ENCODE peak calls at places on chromosomes 11 and 22, in seven cellular contexts. T, I, W, G, X, M and L are unnamed samples.

GRCh38 chr11:64234840-64235379 is 526 bp downstream of the VEGFB start:
- DNase-seq in T (peak; percentile 53), I (no peak), W (no peak), G (peak; percentile 53), X (peak; percentile 66), M (no peak), L (no peak)

GRCh38 chr11:118241191-118242098 is 10.7 kb downstream of the MPZL3 start:
- DNase-seq in T (no peak), I (peak; percentile 79), W (peak; percentile 20), G (no peak), X (peak; percentile 11), M (no peak), L (no peak)

GRCh38 chr11:2991477-2992233 is 474 bp downstream of the NAP1L4 start:
- DNase-seq in T (no peak), I (peak; percentile 18), W (peak; percentile 22), G (peak; percentile 78), X (no peak), M (no peak), L (no peak)

GRCh38 chr11:30868495-30869130 is 282.5 kb upstream of the MPPED2 start:
- DNase-seq in T (no peak), I (no peak), W (no peak), G (no peak), X (no peak), M (no peak), L (no peak)

GRCh38 chr11:104076455-104076854 is 40.0 kb downstream of the DDI1 start:
- DNase-seq in T (no peak), I (peak; percentile 62), W (no peak), G (no peak), X (no peak), M (no peak), L (no peak)

GRCh38 chr11:127994736-127995135 is 592.6 kb downstream of the ETS1 start:
- DNase-seq in T (no peak), I (peak; percentile 10), W (no peak), G (peak; percentile 30), X (no peak), M (no peak), L (peak; percentile 15)

GRCh38 chr11:122732342-122733300 is 77.1 kb downstream of the UBASH3B start:
- DNase-seq in T (no peak), I (no peak), W (no peak), G (no peak), X (no peak), M (no peak), L (no peak)

GRCh38 chr11:112735470-112735869 is 225.8 kb upstream of the NCAM1 start:
- DNase-seq in T (no peak), I (no peak), W (no peak), G (no peak), X (no peak), M (no peak), L (no peak)

GRCh38 chr22:27124336-27125023 is 467.1 kb downstream of the MIAT start:
- DNase-seq in T (peak; percentile 50), I (no peak), W (peak; percentile 59), G (no peak), X (no peak), M (no peak), L (no peak)

DNA sequence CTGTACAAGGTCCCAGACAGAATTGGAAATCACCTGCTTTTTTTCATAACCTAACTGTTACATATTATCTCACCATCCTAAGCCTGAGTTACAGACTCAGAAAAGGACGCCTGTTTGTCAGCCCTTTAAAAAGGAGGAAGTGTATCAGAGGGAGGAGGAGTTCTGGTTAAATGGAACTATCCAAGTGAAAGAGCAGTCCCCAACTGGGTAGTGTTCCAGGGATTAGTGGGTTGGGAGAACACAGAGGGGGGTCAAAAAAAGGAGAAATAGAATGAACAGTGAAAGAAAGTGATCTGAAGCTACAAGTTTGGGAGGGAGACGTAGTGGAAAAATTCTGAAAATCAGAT is 54.2 kb downstream of the PRCP start:
- DNase-seq in T (no peak), I (no peak), W (no peak), G (no peak), X (no peak), M (no peak), L (no peak)
- H3K27ac ChIP-seq in T (no peak overlapping the region), I (no peak overlapping the region), W (no peak overlapping the region), G (no peak overlapping the region), X (no peak overlapping the region), M (peak overlapping the region; percentile 73), L (no peak overlapping the region)

GRCh38 chr11:59754859-59755700 is at the start of gene STX3:
- DNase-seq in T (peak; percentile 54), I (peak; percentile 77), W (peak; percentile 58), G (peak; percentile 89), X (peak; percentile 69), M (peak; percentile 13), L (no peak)

GRCh38 chr11:59755701-59756495 is 722 bp downstream of the STX3 start:
- DNase-seq in T (peak; percentile 82), I (peak; percentile 83), W (peak; percentile 82), G (peak; percentile 77), X (peak; percentile 83), M (peak; percentile 64), L (peak; percentile 37)

GRCh38 chr11:59756496-59756840 is 1.3 kb downstream of the STX3 start:
- DNase-seq in T (no peak), I (peak; percentile 22), W (no peak), G (peak; percentile 14), X (no peak), M (no peak), L (no peak)

GRCh38 chr11:59753650-59754493 is 1.3 kb upstream of the STX3 start:
- DNase-seq in T (peak; percentile 89), I (peak; percentile 78), W (peak; percentile 87), G (peak; percentile 84), X (peak; percentile 78), M (peak; percentile 90), L (peak; percentile 26)

GRCh38 chr11:59754494-59754858 is 700 bp upstream of the STX3 start:
- DNase-seq in T (no peak), I (peak; percentile 20), W (peak; percentile 22), G (no peak), X (no peak), M (no peak), L (no peak)
- H3K27ac ChIP-seq in T (peak overlapping the region; percentile 94), I (peak overlapping the region; percentile 84), W (peak overlapping the region; percentile 95), G (no peak overlapping the region), X (peak overlapping the region; percentile 96), M (peak overlapping the region; percentile 88), L (no peak overlapping the region)

GRCh38 chr22:40498454-40499186 is 128.2 kb downstream of the SGSM3 start:
- DNase-seq in T (no peak), I (peak; percentile 79), W (no peak), G (peak; percentile 97), X (no peak), M (no peak), L (peak; percentile 89)
- H3K27ac ChIP-seq in T (peak overlapping the region; percentile 60), I (peak overlapping the region; percentile 94), W (peak overlapping the region; percentile 13), G (peak overlapping the region; percentile 97), X (no peak overlapping the region), M (peak overlapping the region; percentile 43), L (peak overlapping the region; percentile 87)

GRCh38 chr11:67397536-67397935 is 4.1 kb downstream of the PPP1CA start:
- DNase-seq in T (no peak), I (no peak), W (no peak), G (no peak), X (no peak), M (no peak), L (no peak)

GRCh38 chr11:67397986-67398660 is 3.5 kb downstream of the PPP1CA start:
- DNase-seq in T (no peak), I (no peak), W (no peak), G (no peak), X (no peak), M (no peak), L (no peak)

GRCh38 chr11:67396587-67397398 is 4.9 kb downstream of the PPP1CA start:
- DNase-seq in T (no peak), I (no peak), W (no peak), G (no peak), X (no peak), M (no peak), L (no peak)

GRCh38 chr11:67395555-67396257 is 3.9 kb downstream of the RAD9A start:
- DNase-seq in T (no peak), I (no peak), W (no peak), G (no peak), X (no peak), M (no peak), L (no peak)

DNA sequence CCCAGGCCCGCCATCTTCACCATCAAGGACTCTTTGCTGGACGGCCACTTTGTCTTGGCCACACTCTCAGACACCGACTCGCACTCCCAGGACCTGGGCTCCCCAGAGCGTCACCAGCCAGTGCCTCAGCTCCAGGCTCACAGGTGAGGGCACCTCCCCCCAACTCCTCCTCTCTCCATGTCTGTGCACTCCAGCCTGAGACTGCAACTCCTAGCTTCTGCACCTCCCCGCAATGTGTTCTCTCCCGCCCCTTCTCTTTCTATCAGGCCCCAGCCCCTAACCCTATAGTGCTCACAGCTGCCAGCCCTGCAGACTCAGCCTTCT is 4.4 kb downstream of the RAD9A start:
- DNase-seq in T (no peak), I (no peak), W (no peak), G (no peak), X (no peak), M (no peak), L (no peak)
- H3K27ac ChIP-seq in T (no peak overlapping the region), I (peak overlapping the region; percentile 94), W (no peak overlapping the region), G (no peak overlapping the region), X (no peak overlapping the region), M (no peak overlapping the region), L (no peak overlapping the region)

GRCh38 chr11:19742595-19743292 is 30.1 kb downstream of the NAV2 start:
- DNase-seq in T (peak; percentile 79), I (peak; percentile 53), W (peak; percentile 80), G (peak; percentile 38), X (peak; percentile 64), M (peak; percentile 80), L (peak; percentile 50)
- H3K27ac ChIP-seq in T (peak overlapping the region; percentile 3), I (no peak overlapping the region), W (no peak overlapping the region), G (no peak overlapping the region), X (no peak overlapping the region), M (peak overlapping the region; percentile 4), L (no peak overlapping the region)

GRCh38 chr11:36453678-36454077 is 56.4 kb downstream of the TRAF6 start:
- DNase-seq in T (no peak), I (no peak), W (no peak), G (peak; percentile 37), X (no peak), M (no peak), L (no peak)
- H3K27ac ChIP-seq in T (no peak overlapping the region), I (no peak overlapping the region), W (no peak overlapping the region), G (peak overlapping the region; percentile 97), X (no peak overlapping the region), M (no peak overlapping the region), L (no peak overlapping the region)